ENCODE peak calls at places on chromosomes 13 and 19, in eight cellular contexts. U is heart left ventricle, R is tibial nerve, X is transverse colon, F is heart right ventricle, P is tibial artery, K is IMR-90, S is neuronal stem cell. Q is an unnamed sample.

GRCh38 chr19:14072535-14073231 is at the start of gene MISP3:
- DNase-seq in R (no peak), K (no peak), P (no peak), F (peak; percentile 61), X (peak; percentile 92), S (no peak), U (peak; percentile 50), Q (peak; percentile 73)

GRCh38 chr13:30037306-30037705 is 186.9 kb upstream of the UBL3 start:
- DNase-seq in R (no peak), P (no peak), X (no peak), K (no peak), U (no peak), S (peak; percentile 49), F (no peak), Q (no peak)

GRCh38 chr19:18057557-18057956 is 29.2 kb downstream of the IL12RB1 start:
- DNase-seq in F (peak; percentile 25), R (peak; percentile 29), X (no peak), K (no peak), P (peak; percentile 47), S (no peak), U (peak; percentile 41), Q (peak; percentile 73)

GRCh38 chr13:51255556-51255955 is 33.4 kb downstream of the FAM124A start:
- DNase-seq in K (no peak), F (no peak), S (no peak), P (no peak), U (no peak), R (no peak), X (no peak), Q (no peak)

GRCh38 chr19:48926909-48927308 is 6.6 kb upstream of the DHDH start:
- DNase-seq in P (peak; percentile 82), S (no peak), R (no peak), U (no peak), F (no peak), X (peak; percentile 23), K (peak; percentile 99), Q (no peak)

GRCh38 chr19:8682931-8683330 is 15.7 kb downstream of the ACTL9 start:
- DNase-seq in S (no peak), F (no peak), U (no peak), R (no peak), X (no peak), P (no peak), K (no peak), Q (no peak)

GRCh38 chr13:110228936-110229904 is 77.7 kb downstream of the COL4A1 start:
- DNase-seq in K (no peak), X (no peak), P (no peak), F (no peak), S (no peak), R (no peak), U (no peak), Q (no peak)

GRCh38 chr13:33797622-33798021 is 20.3 kb upstream of the RFC3 start:
- DNase-seq in S (no peak), F (no peak), X (no peak), U (no peak), P (no peak), K (no peak), R (no peak), Q (no peak)

GRCh38 chr13:102295316-102296048 is 106.4 kb downstream of the FGF14 start:
- DNase-seq in F (no peak), U (no peak), X (no peak), S (no peak), R (no peak), P (no peak), K (peak; percentile 79), Q (no peak)

GRCh38 chr13:29771247-29771646 is 79.2 kb downstream of the UBL3 start:
- DNase-seq in F (no peak), K (peak; percentile 49), X (no peak), S (peak; percentile 21), R (no peak), P (no peak), U (no peak), Q (no peak)

GRCh38 chr19:34960103-34960805 is 3.8 kb downstream of the ZNF792 start:
- DNase-seq in X (no peak), F (no peak), R (no peak), K (peak; percentile 86), S (no peak), U (no peak), P (no peak), Q (no peak)

GRCh38 chr13:43377955-43378354 is 354.6 kb downstream of the DNAJC15 start:
- DNase-seq in K (peak; percentile 65), S (no peak), X (no peak), R (no peak), U (no peak), F (no peak), P (no peak), Q (no peak)

GRCh38 chr13:51286135-51287002 is 53.1 kb upstream of the SERPINE3 start:
- DNase-seq in S (peak; percentile 75), X (peak; percentile 80), K (peak; percentile 43), U (peak; percentile 77), P (peak; percentile 62), R (peak; percentile 74), F (peak; percentile 83), Q (peak; percentile 73)

GRCh38 chr13:46909037-46909436 is 12.2 kb upstream of the HTR2A start:
- DNase-seq in U (no peak), X (no peak), R (no peak), S (no peak), P (no peak), F (no peak), K (no peak), Q (no peak)

GRCh38 chr19:33374406-33374703 is 846 bp downstream of the CEBPG start:
- DNase-seq in X (no peak), R (no peak), P (no peak), K (peak; percentile 27), S (no peak), F (no peak), U (no peak), Q (peak; percentile 56)

GRCh38 chr19:55552206-55552605 is 6.9 kb upstream of the SBK3 start:
- DNase-seq in R (no peak), X (no peak), F (no peak), U (no peak), K (no peak), P (no peak), S (no peak), Q (no peak)

GRCh38 chr19:55553217-55554182 is 8.2 kb upstream of the SBK3 start:
- DNase-seq in S (no peak), F (no peak), R (no peak), K (no peak), U (no peak), X (no peak), P (no peak), Q (no peak)

GRCh38 chr19:55549500-55550320 is 4.4 kb upstream of the SBK3 start:
- DNase-seq in U (no peak), S (peak; percentile 67), X (peak; percentile 19), F (no peak), K (peak; percentile 93), P (no peak), R (no peak), Q (peak; percentile 58)

GRCh38 chr19:55552620-55553019 is 7.3 kb upstream of the SBK3 start:
- DNase-seq in F (no peak), P (no peak), K (peak; percentile 89), U (no peak), S (no peak), R (no peak), X (no peak), Q (no peak)

GRCh38 chr19:55550321-55550650 is 4.9 kb upstream of the SBK3 start:
- DNase-seq in X (no peak), R (no peak), K (no peak), S (peak; percentile 59), F (no peak), P (no peak), U (no peak), Q (no peak)
- H3K4me1 ChIP-seq in X (peaks cover 10% of the 10 kb centered on the region), R (peaks cover 32% of the 10 kb centered on the region), K (peaks cover 34% of the 10 kb centered on the region), S (peaks cover 42% of the 10 kb centered on the region), F (peaks cover 34% of the 10 kb centered on the region), P (no peaks in the 10 kb centered on the region), U (peaks cover 39% of the 10 kb centered on the region), Q (peaks cover 66% of the 10 kb centered on the region)

GRCh38 chr13:50080856-50081105 is 65.5 kb downstream of the KCNRG start:
- DNase-seq in P (no peak), U (no peak), X (no peak), R (no peak), F (no peak), S (peak; percentile 27), K (peak; percentile 27), Q (no peak)
- H3K27ac ChIP-seq in P (peak overlapping the region; percentile 96), U (peak overlapping the region; percentile 59), X (peak overlapping the region; percentile 91), R (peak overlapping the region; percentile 89), F (peak overlapping the region; percentile 75), S (peak overlapping the region; percentile 98), K (peak overlapping the region; percentile 95), Q (peak overlapping the region; percentile 87)

GRCh38 chr13:26954981-26955380 is 194.4 kb upstream of the GPR12 start:
- DNase-seq in X (no peak), R (no peak), F (no peak), P (no peak), U (no peak), S (no peak), K (no peak), Q (no peak)
- H3K4me1 ChIP-seq in X (peaks cover 65% of the 10 kb centered on the region), R (no peaks in the 10 kb centered on the region), F (no peaks in the 10 kb centered on the region), P (no peaks in the 10 kb centered on the region), U (peaks cover 7% of the 10 kb centered on the region), S (no peaks in the 10 kb centered on the region), K (no peaks in the 10 kb centered on the region), Q (no peaks in the 10 kb centered on the region)

DNA sequence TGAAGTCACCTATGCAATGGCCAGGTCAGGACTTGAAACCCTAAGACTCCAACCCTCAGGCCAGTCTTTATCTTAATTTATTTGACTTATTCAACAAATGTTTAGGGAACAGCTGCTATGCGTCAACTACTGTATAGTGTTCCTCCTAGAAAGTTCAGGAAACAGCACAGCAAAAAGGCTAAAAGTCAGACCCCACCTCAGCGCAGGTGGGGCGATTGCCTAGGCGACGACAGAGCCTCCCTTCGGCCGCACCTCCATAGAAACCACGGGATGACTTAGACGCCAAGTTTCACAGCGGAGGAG is 502 bp downstream of the VRK3 start:
- DNase-seq in S (no peak), F (no peak), R (no peak), U (no peak), K (no peak), X (no peak), P (no peak), Q (no peak)
- H3K27ac ChIP-seq in S (no peak overlapping the region), F (peak overlapping the region; percentile 96), R (peak overlapping the region; percentile 97), U (peak overlapping the region; percentile 92), K (peak overlapping the region; percentile 83), X (peak overlapping the region; percentile 98), P (peak overlapping the region; percentile 88), Q (peak overlapping the region; percentile 96)